ENCODE peak calls at places on chromosomes 11 and 22, in ten cellular contexts. K is fibroblast of lung, E is IMR-90, Y is left ventricle myocardium inferior, J is fibroblast of pulmonary artery, O is progenitor cell of endocrine pancreas, X is GM13976, M is sigmoid colon, L is psoas muscle, G is A549. T is an unnamed sample.

GRCh38 chr11:125935629-125936199 is 10.1 kb upstream of the VSIG10L2 start:
- DNase-seq in Y (no peak), M (peak; percentile 62), X (no peak), L (no peak), G (no peak), O (no peak), E (no peak), J (no peak), K (peak; percentile 11), T (no peak)

GRCh38 chr11:57202282-57202681 is 20.5 kb downstream of the LRRC55 start:
- DNase-seq in K (no peak), L (peak; percentile 82), E (no peak), Y (peak; percentile 54), G (no peak), M (no peak), J (no peak), O (no peak), X (no peak), T (no peak)

GRCh38 chr11:16089481-16089880 is 266.9 kb downstream of the SOX6 start:
- DNase-seq in K (no peak), M (no peak), X (no peak), Y (no peak), E (no peak), J (no peak), O (no peak), L (no peak), G (no peak), T (no peak)

GRCh38 chr11:1820463-1821325 is 14.1 kb upstream of the SYT8 start:
- DNase-seq in E (peak; percentile 22), L (no peak), K (no peak), O (no peak), M (no peak), J (peak; percentile 33), Y (no peak), X (no peak), G (no peak), T (peak; percentile 96)

GRCh38 chr11:65625628-65626342 is 10.2 kb downstream of the PCNX3 start:
- DNase-seq in J (peak; percentile 50), E (no peak), X (peak; percentile 85), O (no peak), G (peak; percentile 61), L (no peak), K (peak; percentile 43), Y (peak; percentile 70), M (no peak), T (no peak)

GRCh38 chr11:81869337-81870065 is 864.2 kb downstream of the FAM181B start:
- DNase-seq in E (no peak), K (peak; percentile 2), X (peak; percentile 22), Y (no peak), G (no peak), M (no peak), J (peak; percentile 10), L (no peak), O (no peak), T (peak; percentile 69)

GRCh38 chr22:33867118-33867863 is 53.0 kb downstream of the LARGE1 start:
- DNase-seq in K (peak; percentile 80), E (peak; percentile 77), G (peak; percentile 37), M (no peak), L (no peak), Y (no peak), O (no peak), J (peak; percentile 11), X (no peak), T (no peak)

GRCh38 chr22:26197427-26197826 is 28.2 kb downstream of the SEZ6L start:
- DNase-seq in Y (no peak), E (no peak), K (no peak), L (no peak), M (no peak), J (no peak), O (no peak), G (no peak), X (no peak), T (no peak)

GRCh38 chr22:45583504-45583903 is 80.8 kb downstream of the FBLN1 start:
- DNase-seq in L (no peak), Y (no peak), O (no peak), X (no peak), E (no peak), K (no peak), G (no peak), J (no peak), M (no peak), T (no peak)

GRCh38 chr22:38698407-38699094 is 2.2 kb downstream of the JOSD1 start:
- DNase-seq in K (no peak), O (no peak), X (no peak), G (no peak), J (no peak), E (no peak), M (peak; percentile 55), Y (no peak), L (no peak), T (no peak)

GRCh38 chr22:38700271-38700788 is 413 bp downstream of the JOSD1 start:
- DNase-seq in E (no peak), L (peak; percentile 81), J (peak; percentile 67), M (peak; percentile 83), O (no peak), K (peak; percentile 56), X (no peak), Y (peak; percentile 74), G (no peak), T (no peak)

GRCh38 chr22:38700789-38701628 is at the start of gene JOSD1:
- DNase-seq in K (peak; percentile 95), Y (peak; percentile 96), J (peak; percentile 97), E (peak; percentile 95), O (peak; percentile 94), M (peak; percentile 98), L (peak; percentile 97), X (peak; percentile 97), G (peak; percentile 95), T (peak; percentile 77)

GRCh38 chr22:38699143-38699542 is 1.6 kb downstream of the JOSD1 start:
- DNase-seq in Y (no peak), K (no peak), L (no peak), M (peak; percentile 19), O (no peak), J (no peak), E (no peak), G (no peak), X (no peak), T (no peak)

GRCh38 chr22:38699784-38700183 is 959 bp downstream of the JOSD1 start:
- DNase-seq in M (peak; percentile 58), G (no peak), Y (no peak), X (no peak), O (no peak), E (peak; percentile 62), K (peak; percentile 36), L (no peak), J (peak; percentile 63), T (peak; percentile 49)
- TF ChIP-seq CTCF in M (no peak), G (no peak), Y (no peak), X (no peak), O (no peak), E (no peak), K (no peak), L (no peak), J (no peak), T (no peak)

GRCh38 chr22:38705235-38706100 is at the start of gene GTPBP1:
- DNase-seq in O (peak; percentile 94), Y (peak; percentile 96), E (peak; percentile 100), K (peak; percentile 100), X (peak; percentile 96), G (peak; percentile 100), L (peak; percentile 99), M (peak; percentile 100), J (peak; percentile 100), T (peak; percentile 100)
- TF ChIP-seq CTCF in O (no peak), Y (peak; percentile 32), E (peak; percentile 13), K (no peak), X (no peak), G (no peak), L (no peak), M (no peak), J (no peak), T (no peak)

GRCh38 chr11:77188323-77188911 is 60.4 kb downstream of the MYO7A start:
- DNase-seq in K (peak; percentile 80), L (peak; percentile 89), E (peak; percentile 75), O (peak; percentile 55), M (peak; percentile 83), Y (peak; percentile 83), X (peak; percentile 87), J (peak; percentile 86), G (peak; percentile 77), T (peak; percentile 59)
- TF ChIP-seq CTCF in K (peak; percentile 92), L (peak; percentile 91), E (peak; percentile 94), O (peak; percentile 95), M (peak; percentile 61), Y (peak; percentile 90), X (peak; percentile 85), J (peak; percentile 95), G (peak; percentile 93), T (peak; percentile 80)

GRCh38 chr22:27445876-27446275 is 355.7 kb downstream of the MN1 start:
- DNase-seq in E (peak; percentile 2), Y (peak; percentile 41), G (no peak), X (no peak), O (no peak), M (peak; percentile 86), K (no peak), L (no peak), J (no peak), T (no peak)

GRCh38 chr22:27447316-27447715 is 354.2 kb downstream of the MN1 start:
- DNase-seq in M (no peak), Y (no peak), O (no peak), G (no peak), X (no peak), L (no peak), J (no peak), E (no peak), K (no peak), T (no peak)

GRCh38 chr22:27439131-27439530 is 362.4 kb downstream of the MN1 start:
- DNase-seq in G (no peak), K (no peak), Y (no peak), J (no peak), L (no peak), O (no peak), E (no peak), X (no peak), M (no peak), T (no peak)

GRCh38 chr22:27438271-27438980 is 363.1 kb downstream of the MN1 start:
- DNase-seq in L (peak; percentile 69), E (peak; percentile 9), K (peak; percentile 36), G (no peak), X (no peak), Y (no peak), J (no peak), O (no peak), M (peak; percentile 76), T (no peak)

GRCh38 chr22:27443315-27443714 is 358.2 kb downstream of the MN1 start:
- DNase-seq in E (no peak), X (no peak), O (no peak), M (no peak), L (peak; percentile 72), K (no peak), Y (peak; percentile 35), G (no peak), J (no peak), T (no peak)
- TF ChIP-seq CTCF in E (no peak), X (no peak), O (no peak), M (no peak), L (no peak), K (no peak), Y (no peak), G (no peak), J (no peak), T (no peak)

T was measured in bronchial epithelial cell.